ENCODE peak calls at places on chromosome 7, in ten cellular contexts. L is effector CD8-positive, alpha-beta T cell; Q is OCI-M1; E is aorta; A is lower lobe of right lung; Z is ureter; T is stimulated activated CD8-positive, alpha-beta memory T cell treated with anti-CD3 and anti-CD28 coated beads, Interleukin-4, amount 100 ng/mL, for 24 hours; U is mucosa of descending colon; J is NCI-H1436 treated with DMSO at 0.1 percent for 48 hours; H is Jurkat, Clone E6-1. W is an unnamed sample.

GRCh38 chr7:152362128-152362926 is 73.5 kb downstream of the KMT2C start:
- DNase-seq in A (no peak), Z (no peak), T (no peak), Q (no peak), U (no peak), H (no peak), J (no peak), L (no peak), E (no peak), W (no peak)

GRCh38 chr7:115838829-115839228 is 191.7 kb downstream of the TFEC start:
- DNase-seq in T (no peak), H (no peak), U (no peak), L (no peak), E (no peak), Q (no peak), J (no peak), A (no peak), Z (no peak), W (peak)

GRCh38 chr7:111232249-111233084 is 141.5 kb downstream of the LRRN3 start:
- DNase-seq in U (no peak), E (no peak), J (no peak), L (no peak), Q (peak), H (no peak), T (no peak), A (no peak), Z (no peak), W (no peak)

GRCh38 chr7:111499027-111499426 is 63.3 kb downstream of the IMMP2L start:
- DNase-seq in T (no peak), E (no peak), Q (no peak), A (no peak), H (no peak), Z (no peak), L (no peak), J (no peak), U (no peak), W (no peak)

GRCh38 chr7:147547252-147547897 is 1043.2 kb upstream of the C7orf33 start:
- DNase-seq in J (no peak), H (peak), A (no peak), Q (peak), Z (no peak), L (no peak), U (peak), E (no peak), T (no peak), W (peak)

GRCh38 chr7:73725703-73726466 is 6.4 kb upstream of the STX1A start:
- DNase-seq in A (peak), Q (peak), J (no peak), T (peak), U (peak), E (peak), Z (peak), L (peak), H (peak), W (peak)

GRCh38 chr7:120985130-120985758 is 3.3 kb upstream of the CPED1 start:
- DNase-seq in H (no peak), L (no peak), T (no peak), E (no peak), Q (peak), Z (no peak), A (no peak), U (no peak), J (no peak), W (no peak)

GRCh38 chr7:42790196-42790595 is 121.7 kb downstream of the C7orf25 start:
- DNase-seq in Q (no peak), E (no peak), H (no peak), L (no peak), Z (no peak), U (no peak), A (no peak), J (no peak), T (no peak), W (no peak)

GRCh38 chr7:12401538-12402364 is 1.9 kb downstream of the VWDE start:
- DNase-seq in U (no peak), A (no peak), J (no peak), T (no peak), Q (peak), E (no peak), L (no peak), H (no peak), Z (no peak), W (peak)

GRCh38 chr7:55092186-55092976 is 73.6 kb downstream of the EGFR start:
- DNase-seq in U (no peak), E (no peak), Z (no peak), H (no peak), A (no peak), T (no peak), L (no peak), Q (no peak), J (no peak), W (peak)

GRCh38 chr7:17849504-17849903 is 90.8 kb downstream of the SNX13 start:
- DNase-seq in Q (no peak), U (no peak), J (no peak), L (no peak), H (no peak), T (no peak), E (no peak), A (no peak), Z (no peak), W (no peak)

GRCh38 chr7:133688483-133689239 is 435.8 kb downstream of the EXOC4 start:
- DNase-seq in J (no peak), Q (peak), H (no peak), T (no peak), Z (no peak), E (no peak), A (no peak), L (no peak), U (no peak), W (peak)

GRCh38 chr7:65951837-65952578 is 30.0 kb downstream of the GUSB start:
- DNase-seq in Q (peak), T (no peak), L (no peak), J (peak), E (no peak), U (no peak), A (peak), Z (no peak), H (peak), W (peak)

GRCh38 chr7:133196872-133197612 is 55.8 kb upstream of the EXOC4 start:
- DNase-seq in T (no peak), Z (no peak), J (no peak), H (no peak), A (no peak), U (no peak), L (no peak), E (no peak), Q (no peak), W (peak)

GRCh38 chr7:32507416-32507815 is 12.1 kb downstream of the AVL9 start:
- DNase-seq in E (no peak), A (no peak), H (no peak), Q (no peak), J (no peak), T (no peak), U (no peak), L (no peak), Z (no peak), W (no peak)